ENCODE peak calls at places on chromosomes 3 and 15, in six cellular contexts. K, E, T, J, I and U are unnamed samples.

GRCh38 chr3:135907422-135908165 is 57.9 kb upstream of the PPP2R3A start:
- DNase-seq in I (no peak), K (no peak), J (no peak), E (no peak), T (no peak), U (peak; percentile 55)

GRCh38 chr3:197212290-197212689 is 86.1 kb downstream of the DLG1 start:
- DNase-seq in K (no peak), T (no peak), E (no peak), I (no peak), J (no peak), U (no peak)

GRCh38 chr15:29670945-29671307 is 151.3 kb downstream of the TJP1 start:
- DNase-seq in E (no peak), J (no peak), I (no peak), T (peak; percentile 79), K (no peak), U (no peak)

GRCh38 chr15:90414408-90415028 is 26.5 kb downstream of the IQGAP1 start:
- DNase-seq in T (peak; percentile 28), I (no peak), E (no peak), J (no peak), K (no peak), U (no peak)

GRCh38 chr3:127549826-127550487 is 40.6 kb downstream of the TPRA1 start:
- DNase-seq in T (no peak), K (no peak), J (no peak), I (no peak), E (no peak), U (no peak)

GRCh38 chr3:69565316-69565715 is 173.9 kb upstream of the MITF start:
- DNase-seq in J (no peak), E (no peak), I (no peak), T (no peak), K (no peak), U (no peak)

GRCh38 chr3:14377838-14378169 is 24.6 kb upstream of the SLC6A6 start:
- DNase-seq in T (no peak), K (no peak), I (peak; percentile 64), E (no peak), J (no peak), U (no peak)

GRCh38 chr3:101195951-101196713 is 124.2 kb downstream of the IMPG2 start:
- DNase-seq in T (peak; percentile 56), J (no peak), K (no peak), I (no peak), E (peak; percentile 48), U (peak; percentile 55)

GRCh38 chr3:128447561-128448013 is 19.1 kb downstream of the DNAJB8 start:
- DNase-seq in K (no peak), J (peak; percentile 59), E (no peak), I (no peak), T (no peak), U (no peak)

GRCh38 chr3:182405752-182406151 is 387.6 kb upstream of the ATP11B start:
- DNase-seq in E (no peak), T (no peak), I (no peak), J (no peak), K (no peak), U (no peak)

GRCh38 chr3:153190923-153191322 is 28.9 kb downstream of the RAP2B start:
- DNase-seq in I (no peak), K (no peak), T (no peak), E (no peak), J (no peak), U (no peak)

GRCh38 chr3:130626021-130626420 is 109.0 kb downstream of the COL6A6 start:
- DNase-seq in I (no peak), K (no peak), J (no peak), T (peak; percentile 12), E (no peak), U (peak; percentile 34)

GRCh38 chr3:17315905-17316304 is 426.5 kb downstream of the TBC1D5 start:
- DNase-seq in K (no peak), I (no peak), T (no peak), E (no peak), J (no peak), U (no peak)

GRCh38 chr3:122200681-122201080 is 17.2 kb downstream of the CASR start:
- DNase-seq in I (no peak), J (no peak), T (no peak), K (peak; percentile 72), E (peak; percentile 18), U (no peak)

GRCh38 chr3:134904333-134904771 is 109.3 kb downstream of the EPHB1 start:
- DNase-seq in E (no peak), I (no peak), K (no peak), J (peak; percentile 72), T (no peak), U (no peak)

GRCh38 chr3:45154641-45155147 is 8.5 kb upstream of the CDCP1 start:
- DNase-seq in T (no peak), K (no peak), E (no peak), I (no peak), J (no peak), U (no peak)

GRCh38 chr15:72727154-72727553 is 41.1 kb downstream of the BBS4 start:
- DNase-seq in E (no peak), T (no peak), J (no peak), I (no peak), K (no peak), U (no peak)

GRCh38 chr3:137105277-137105977 is 147.6 kb downstream of the IL20RB start:
- DNase-seq in I (no peak), E (peak; percentile 69), J (peak; percentile 16), T (peak; percentile 65), K (no peak), U (no peak)

GRCh38 chr15:31480356-31481058 is 153.9 kb downstream of the KLF13 start:
- DNase-seq in E (no peak), I (no peak), K (no peak), J (no peak), T (no peak), U (no peak)

GRCh38 chr3:6861331-6861988 is 545 bp downstream of the GRM7 start:
- DNase-seq in I (no peak), T (no peak), E (no peak), J (no peak), K (no peak), U (no peak)

GRCh38 chr3:42371776-42372175 is 38.6 kb downstream of the LYZL4 start:
- DNase-seq in J (no peak), E (no peak), K (no peak), T (no peak), I (no peak), U (no peak)

GRCh38 chr15:70259640-70260066 is 161.9 kb upstream of the TLE3 start:
- DNase-seq in E (no peak), K (no peak), T (no peak), I (no peak), J (no peak), U (no peak)

GRCh38 chr3:99646107-99646435 is 7.7 kb downstream of the COL8A1 start:
- DNase-seq in K (no peak), J (no peak), I (no peak), E (no peak), T (no peak), U (no peak)

GRCh38 chr15:80059786-80060489 is 462 bp downstream of the ZFAND6 start:
- DNase-seq in E (peak; percentile 75), T (peak; percentile 88), K (no peak), J (no peak), I (no peak), U (peak; percentile 94)

GRCh38 chr3:23383875-23384274 is 180.7 kb downstream of the UBE2E2 start:
- DNase-seq in E (no peak), T (no peak), J (no peak), I (no peak), K (no peak), U (no peak)

GRCh38 chr15:55742498-55742926 is 440 bp downstream of the PRTG start:
- DNase-seq in I (peak; percentile 67), T (peak; percentile 54), J (peak; percentile 27), E (peak; percentile 26), K (no peak), U (peak; percentile 91)

GRCh38 chr3:125055165-125055912 is 458 bp downstream of the HEG1 start:
- DNase-seq in E (peak; percentile 50), K (no peak), J (peak; percentile 49), T (peak; percentile 74), I (peak; percentile 71), U (no peak)

GRCh38 chr3:189393598-189393997 is 221.8 kb downstream of the TPRG1 start:
- DNase-seq in T (no peak), J (no peak), E (no peak), I (no peak), K (no peak), U (no peak)

GRCh38 chr3:148319161-148319915 is 378.4 kb upstream of the AGTR1 start:
- DNase-seq in K (no peak), T (peak; percentile 54), E (no peak), I (no peak), J (peak; percentile 85), U (no peak)